ENCODE peak calls at places on chromosomes 12 and 14, in ten cellular contexts. N, E, G, W, F, P, S, V, B and T are unnamed samples.

GRCh38 chr14:28515571-28515970 is 251.0 kb upstream of the FOXG1 start:
- DNase-seq in S (no peak), V (no peak), E (no peak), P (no peak), B (no peak), W (no peak), F (no peak), G (no peak), N (no peak), T (no peak)

GRCh38 chr12:130951636-130952035 is 2.1 kb upstream of the ADGRD1 start:
- DNase-seq in N (no peak), G (no peak), P (no peak), B (no peak), F (no peak), S (no peak), W (no peak), V (no peak), E (no peak), T (no peak)

GRCh38 chr12:124867389-124867930 is 3.8 kb upstream of the SCARB1 start:
- DNase-seq in F (no peak), W (no peak), V (no peak), B (no peak), P (no peak), S (no peak), N (no peak), E (no peak), G (no peak), T (no peak)

GRCh38 chr12:49866859-49867579 is 24.1 kb upstream of the BCDIN3D start:
- DNase-seq in V (peak; percentile 71), G (peak; percentile 74), N (peak; percentile 80), B (peak; percentile 16), E (peak; percentile 88), W (peak; percentile 65), P (peak; percentile 85), F (peak; percentile 85), S (peak; percentile 77), T (peak; percentile 72)

GRCh38 chr12:119410396-119410795 is 75.9 kb downstream of the CCDC60 start:
- DNase-seq in G (no peak), V (no peak), F (no peak), N (no peak), S (no peak), P (no peak), B (no peak), E (no peak), W (no peak), T (no peak)

GRCh38 chr12:124804011-124804621 is 59.5 kb downstream of the SCARB1 start:
- DNase-seq in N (no peak), G (no peak), E (no peak), F (peak; percentile 79), P (peak; percentile 85), V (no peak), S (no peak), B (no peak), W (no peak), T (no peak)

GRCh38 chr14:22837750-22838538 is 1.6 kb downstream of the MMP14 start:
- DNase-seq in V (no peak), B (peak; percentile 51), P (no peak), W (no peak), F (peak; percentile 88), G (no peak), S (no peak), E (peak; percentile 89), N (peak; percentile 57), T (no peak)

GRCh38 chr12:18970603-18971002 is 158.9 kb upstream of the PLEKHA5 start:
- DNase-seq in G (no peak), N (no peak), V (no peak), W (no peak), S (no peak), F (no peak), B (no peak), P (peak; percentile 16), E (no peak), T (no peak)

GRCh38 chr12:28099862-28100261 is 90.4 kb upstream of the CCDC91 start:
- DNase-seq in N (no peak), B (no peak), P (no peak), W (no peak), F (no peak), S (no peak), G (no peak), V (no peak), E (no peak), T (no peak)

GRCh38 chr12:52245259-52245961 is 12.4 kb downstream of the KRT7 start:
- DNase-seq in V (no peak), E (no peak), F (peak; percentile 67), P (no peak), N (no peak), S (no peak), G (no peak), W (no peak), B (no peak), T (no peak)

GRCh38 chr14:90522585-90523191 is 125.9 kb downstream of the CALM1 start:
- DNase-seq in V (no peak), E (peak; percentile 92), G (no peak), W (no peak), B (no peak), N (peak; percentile 62), P (no peak), S (no peak), F (peak; percentile 74), T (no peak)

GRCh38 chr12:96117460-96117859 is 76.7 kb upstream of the ELK3 start:
- DNase-seq in V (no peak), F (no peak), N (no peak), E (no peak), G (no peak), B (no peak), P (no peak), W (no peak), S (no peak), T (no peak)

GRCh38 chr12:587132-587531 is 76.1 kb downstream of the NINJ2 start:
- DNase-seq in W (no peak), P (no peak), S (no peak), F (no peak), V (no peak), N (no peak), B (no peak), E (peak; percentile 57), G (no peak), T (no peak)

GRCh38 chr14:77151918-77152588 is 10.5 kb upstream of the ZDHHC22 start:
- DNase-seq in N (no peak), W (no peak), F (no peak), P (no peak), V (no peak), B (no peak), G (no peak), S (peak; percentile 65), E (no peak), T (no peak)
- H3K4me3 ChIP-seq in N (no peak overlapping the region), W (no peak overlapping the region), F (no peak overlapping the region), P (no peak overlapping the region), V (no peak overlapping the region), B (no peak overlapping the region), G (no peak overlapping the region), S (no peak overlapping the region), E (no peak overlapping the region), T (no peak overlapping the region)

DNA sequence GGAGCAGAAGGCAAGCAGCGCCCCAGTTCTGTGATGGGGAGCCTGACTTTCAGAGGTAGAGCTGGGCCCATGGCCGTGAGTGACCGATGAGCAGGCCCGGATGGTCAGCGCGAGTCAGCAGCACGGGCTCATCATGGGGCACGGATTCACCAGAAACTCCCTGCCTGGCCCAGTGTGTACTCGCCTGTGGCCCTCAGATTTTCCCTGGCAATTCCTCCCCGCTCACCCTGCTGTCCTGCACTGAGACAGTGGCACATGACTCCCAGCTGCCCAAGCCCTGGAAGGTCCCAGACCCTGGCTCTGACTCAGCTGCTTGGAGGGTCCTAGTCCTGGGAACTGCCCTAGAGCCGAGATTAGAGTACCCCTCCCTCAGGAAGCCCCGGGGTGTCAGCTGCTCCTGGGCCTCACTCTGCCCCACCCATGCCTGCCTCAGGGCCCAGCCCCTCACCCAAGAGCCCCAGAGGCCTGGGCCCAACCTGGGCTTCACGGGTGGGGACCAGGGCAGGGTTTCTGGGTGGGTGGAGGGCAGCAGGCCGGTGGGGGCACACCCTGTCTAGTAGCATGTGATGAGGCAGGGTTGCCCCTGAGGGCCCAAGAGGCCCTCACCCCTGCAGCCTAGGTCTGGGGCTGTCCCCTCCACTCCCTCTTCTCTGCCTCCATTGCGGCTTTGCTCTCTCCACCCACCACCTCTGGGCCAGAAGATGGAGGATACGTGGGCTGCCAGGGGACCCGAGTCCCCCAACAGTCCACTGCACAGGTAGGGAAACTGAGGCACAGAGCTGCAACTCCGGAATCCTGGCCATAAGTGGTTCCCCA is 8.4 kb downstream of the TRMT61A start:
- DNase-seq in P (no peak), N (peak; percentile 27), F (no peak), W (no peak), B (no peak), G (no peak), S (no peak), V (no peak), E (no peak), T (no peak)
- H3K4me1 ChIP-seq in P (no peaks in the 10 kb centered on the region), N (peaks cover 37% of the 10 kb centered on the region), F (peaks cover 37% of the 10 kb centered on the region), W (no peaks in the 10 kb centered on the region), B (peaks cover 33% of the 10 kb centered on the region), G (peaks cover 37% of the 10 kb centered on the region), S (no peaks in the 10 kb centered on the region), V (no peaks in the 10 kb centered on the region), E (no peaks in the 10 kb centered on the region), T (no peaks in the 10 kb centered on the region)

GRCh38 chr14:50002926-50003212 is 110.0 kb downstream of the ARF6 start:
- DNase-seq in N (no peak), F (no peak), W (no peak), E (no peak), S (no peak), G (no peak), V (no peak), B (no peak), P (no peak), T (no peak)
- H3K4me3 ChIP-seq in N (no peak overlapping the region), F (peak overlapping the region; percentile 73), W (peak overlapping the region; percentile 82), E (no peak overlapping the region), S (peak overlapping the region; percentile 67), G (peak overlapping the region; percentile 33), V (peak overlapping the region; percentile 55), B (peak overlapping the region; percentile 62), P (peak overlapping the region; percentile 46), T (peak overlapping the region; percentile 64)

GRCh38 chr12:20377750-20378149 is 9.4 kb downstream of the PDE3A start:
- DNase-seq in W (no peak), N (no peak), F (no peak), G (no peak), P (no peak), V (no peak), B (no peak), E (no peak), S (no peak), T (no peak)
- H3K4me1 ChIP-seq in W (no peaks in the 10 kb centered on the region), N (no peaks in the 10 kb centered on the region), F (no peaks in the 10 kb centered on the region), G (peaks cover 5% of the 10 kb centered on the region), P (no peaks in the 10 kb centered on the region), V (no peaks in the 10 kb centered on the region), B (peaks cover 30% of the 10 kb centered on the region), E (peaks cover 2% of the 10 kb centered on the region), S (no peaks in the 10 kb centered on the region), T (no peaks in the 10 kb centered on the region)

DNA sequence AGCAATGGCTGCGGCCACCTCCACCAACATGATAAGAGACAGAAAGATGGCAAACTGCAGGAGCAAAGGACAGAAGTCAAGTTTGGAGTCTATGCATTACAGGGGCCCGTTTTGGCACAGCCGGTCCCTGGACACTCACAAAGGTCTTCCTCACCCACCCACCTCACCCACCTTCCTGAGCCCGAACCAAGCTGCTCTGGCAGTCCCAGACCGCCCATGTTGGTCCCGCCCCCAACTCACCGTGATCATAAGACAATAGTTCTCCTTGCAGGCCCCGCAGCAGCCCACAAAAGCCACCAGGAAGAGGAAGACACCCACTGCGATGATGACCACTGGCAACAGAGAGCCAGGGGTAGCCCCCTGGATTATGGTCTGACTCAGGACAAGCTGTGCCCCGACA is 1.9 kb downstream of the CD63 start:
- DNase-seq in P (no peak), E (no peak), V (no peak), B (no peak), G (no peak), N (no peak), F (peak; percentile 59), W (no peak), S (no peak), T (no peak)
- H3K4me3 ChIP-seq in P (peak overlapping the region; percentile 69), E (no peak overlapping the region), V (peak overlapping the region; percentile 93), B (peak overlapping the region; percentile 98), G (peak overlapping the region; percentile 59), N (no peak overlapping the region), F (peak overlapping the region; percentile 98), W (no peak overlapping the region), S (peak overlapping the region; percentile 77), T (no peak overlapping the region)